ENCODE peak calls at places on chromosomes 11 and 22, in eight cellular contexts. Y is retinal pigment epithelial cell, S is AG04450, G is adrenal gland, T is cardiac muscle cell, K is kidney epithelial cell, A is brain microvascular endothelial cell, I is AG09309. R is an unnamed sample.
A peak's percentile ranks its signal among the peaks of the same experiment; 100 is the strongest.

GRCh38 chr11:117441146-117441975 is 113.7 kb downstream of the CEP164 start:
- DNase-seq in K (no peak), I (no peak), A (no peak), T (no peak), G (no peak), S (no peak), Y (no peak), R (no peak)

GRCh38 chr11:114259124-114259526 is 37.1 kb upstream of the NNMT start:
- DNase-seq in A (no peak), K (no peak), G (peak; percentile 49), I (no peak), T (no peak), S (no peak), Y (no peak), R (no peak)

GRCh38 chr11:126115820-126116319 is 53.2 kb upstream of the CDON start:
- DNase-seq in T (peak; percentile 81), G (no peak), Y (peak; percentile 81), I (peak; percentile 52), K (peak; percentile 57), A (peak; percentile 68), S (peak; percentile 77), R (peak; percentile 41)

GRCh38 chr22:39962071-39962470 is 1.9 kb downstream of the TMA7B start:
- DNase-seq in A (no peak), Y (no peak), G (no peak), S (no peak), I (no peak), T (no peak), K (no peak), R (no peak)

GRCh38 chr11:13335319-13335718 is 57.7 kb downstream of the BMAL1 start:
- DNase-seq in Y (no peak), I (peak; percentile 54), K (no peak), T (peak; percentile 81), G (peak; percentile 78), S (no peak), A (peak; percentile 82), R (no peak)

GRCh38 chr11:83858694-83859093 is 572.5 kb upstream of the CCDC90B start:
- DNase-seq in S (no peak), G (no peak), I (no peak), Y (no peak), K (no peak), A (no peak), T (no peak), R (no peak)

GRCh38 chr22:28116261-28116673 is 197.2 kb upstream of the PITPNB start:
- DNase-seq in T (peak; percentile 90), Y (peak; percentile 90), K (peak; percentile 63), S (peak; percentile 75), I (peak; percentile 67), A (peak; percentile 86), G (peak; percentile 40), R (peak; percentile 58)

GRCh38 chr11:35146074-35146521 is 7.1 kb downstream of the CD44 start:
- DNase-seq in A (no peak), S (no peak), K (no peak), I (no peak), G (no peak), T (no peak), Y (no peak), R (no peak)

GRCh38 chr11:71145988-71146824 is 106.2 kb downstream of the SHANK2 start:
- DNase-seq in T (no peak), S (no peak), Y (no peak), K (no peak), G (no peak), A (no peak), I (no peak), R (no peak)

GRCh38 chr11:112156153-112156552 is 7.7 kb downstream of the IL18 start:
- DNase-seq in I (no peak), G (no peak), A (no peak), Y (no peak), K (no peak), S (no peak), T (peak; percentile 32), R (no peak)

GRCh38 chr22:49094858-49095257 is 732.8 kb downstream of the BRD1 start:
- DNase-seq in Y (no peak), T (no peak), S (no peak), A (no peak), I (no peak), K (no peak), G (no peak), R (no peak)

GRCh38 chr11:64246874-64247728 is at the start of gene PPP1R14B:
- DNase-seq in T (peak; percentile 91), S (peak; percentile 49), K (no peak), I (no peak), G (peak; percentile 90), A (peak; percentile 74), Y (peak; percentile 46), R (no peak)
- TF ChIP-seq CTCF in T (no peak), S (peak; percentile 7), K (no peak), I (no peak), G (peak; percentile 26), A (no peak), Y (no peak), R (no peak)

GRCh38 chr22:50548046-50548912 is 2.6 kb downstream of the KLHDC7B start:
- DNase-seq in I (no peak), K (no peak), G (no peak), T (no peak), A (no peak), S (no peak), Y (no peak), R (no peak)

GRCh38 chr22:50547231-50547851 is 1.6 kb downstream of the KLHDC7B start:
- DNase-seq in I (no peak), S (no peak), K (no peak), Y (no peak), G (no peak), A (no peak), T (no peak), R (no peak)

GRCh38 chr22:50544746-50545253 is 899 bp upstream of the KLHDC7B start:
- DNase-seq in G (no peak), S (no peak), I (no peak), Y (no peak), A (no peak), K (no peak), T (no peak), R (no peak)

GRCh38 chr22:50545522-50546325 is at the start of gene KLHDC7B:
- DNase-seq in A (no peak), S (no peak), K (no peak), Y (no peak), T (no peak), I (no peak), G (no peak), R (no peak)

DNA sequence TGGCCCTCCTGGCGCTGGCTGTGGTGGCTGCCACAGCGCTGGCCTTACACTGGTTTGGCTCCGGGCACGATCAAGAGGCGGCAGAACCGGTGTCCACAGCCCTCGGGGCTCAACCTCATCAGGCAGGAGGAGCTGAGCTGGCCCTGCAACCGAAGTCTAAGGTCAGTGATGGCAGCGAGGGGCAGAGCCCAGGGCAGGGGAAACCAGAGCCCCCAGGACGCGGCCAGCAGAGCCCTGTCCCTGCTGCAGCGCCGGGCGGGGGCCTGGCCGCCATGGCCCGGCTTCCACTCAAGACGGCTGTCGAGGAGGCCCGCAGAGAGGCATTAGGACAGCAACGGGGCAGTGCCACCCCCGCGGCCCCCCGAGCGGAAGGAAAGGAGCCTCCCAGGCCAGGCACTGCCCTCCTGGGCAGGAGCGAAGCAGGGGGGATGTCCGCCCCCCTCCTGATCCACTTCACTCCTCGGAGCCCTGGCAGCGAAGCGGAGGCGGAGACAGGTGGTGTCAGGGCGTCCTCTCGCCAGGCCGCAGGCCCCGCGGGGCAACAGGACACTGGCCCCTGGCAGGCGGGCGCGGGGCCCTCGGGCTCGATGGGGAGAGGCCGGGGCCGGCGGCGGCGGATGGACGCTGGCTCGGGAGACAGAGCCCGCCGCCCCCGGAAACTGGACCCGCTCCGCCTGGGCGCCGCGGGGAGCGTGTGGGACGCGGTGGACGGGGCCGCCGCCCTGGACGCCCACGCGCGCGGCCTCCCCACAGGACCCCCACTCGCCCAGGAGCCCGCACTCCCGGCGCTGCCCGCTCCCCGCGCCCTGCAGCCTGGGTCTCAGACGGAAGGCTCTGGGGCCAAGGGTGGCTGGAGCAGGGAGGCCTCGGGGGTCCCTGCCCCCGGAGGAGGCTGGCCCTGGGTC is 879 bp downstream of the KLHDC7B start:
- DNase-seq in A (no peak), I (no peak), T (no peak), Y (no peak), S (no peak), G (no peak), K (no peak), R (no peak)
- H3K4me3 ChIP-seq in A (no peak overlapping the region), I (no peak overlapping the region), T (no peak overlapping the region), Y (no peak overlapping the region), S (no peak overlapping the region), G (no peak overlapping the region), K (no peak overlapping the region), R (no peak overlapping the region)

DNA sequence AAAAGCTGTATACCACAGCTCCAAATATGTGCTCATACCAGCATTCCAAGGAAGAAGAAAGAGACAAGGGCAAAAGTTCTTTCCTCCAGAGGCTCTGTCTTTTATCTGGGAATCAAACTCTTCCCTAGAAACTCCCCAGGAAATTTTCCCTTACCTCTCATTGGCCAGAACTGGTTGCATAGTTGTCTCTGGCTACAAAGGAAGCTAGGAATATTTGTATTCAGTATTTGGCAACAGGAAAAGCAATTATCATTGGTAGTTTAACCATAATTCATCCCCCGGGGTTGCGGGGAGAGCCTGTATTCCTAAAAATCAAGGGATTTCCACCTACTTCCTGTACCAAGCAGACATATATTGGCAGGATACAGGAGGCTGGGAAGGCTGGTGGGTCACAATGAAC is 10.5 kb upstream of the ZFTA start:
- DNase-seq in Y (no peak), I (no peak), S (no peak), G (no peak), T (peak; percentile 50), A (no peak), K (no peak), R (no peak)
- TF ChIP-seq CTCF in Y (no peak), I (no peak), S (no peak), G (no peak), T (no peak), A (no peak), K (no peak), R (no peak)

GRCh38 chr22:20395181-20395896 is 1.4 kb downstream of the ZNF74 start:
- DNase-seq in Y (peak; percentile 40), A (no peak), I (no peak), S (no peak), T (no peak), K (no peak), G (no peak), R (no peak)
- H3K4me3 ChIP-seq in Y (peak overlapping the region; percentile 76), A (no peak overlapping the region), I (no peak overlapping the region), S (peak overlapping the region; percentile 81), T (no peak overlapping the region), K (no peak overlapping the region), G (no peak overlapping the region), R (peak overlapping the region; percentile 81)

GRCh38 chr11:69966910-69967309 is 111.2 kb upstream of the ANO1 start:
- DNase-seq in K (no peak), I (no peak), A (no peak), T (no peak), Y (no peak), G (no peak), S (no peak), R (no peak)
- TF ChIP-seq CTCF in K (no peak), I (no peak), A (no peak), T (no peak), Y (no peak), G (no peak), S (no peak), R (no peak)

R was measured in AG04449.